ENCODE peak calls at places on chromosomes 11 and 22, in ten cellular contexts. D, O, H, X, N, R, A, P, B and M are unnamed samples.
A peak's percentile ranks its signal among the peaks of the same experiment; 100 is the strongest.

GRCh38 chr11:134901536-134901935 is 489.5 kb upstream of the B3GAT1 start:
- DNase-seq in D (no peak), R (no peak), X (no peak), N (no peak), A (no peak), O (no peak), B (no peak), P (no peak), H (no peak), M (no peak)

GRCh38 chr11:15967166-15967565 is 389.2 kb downstream of the SOX6 start:
- DNase-seq in B (no peak), H (peak; percentile 29), P (no peak), A (no peak), N (no peak), D (no peak), O (no peak), X (no peak), R (no peak), M (no peak)

GRCh38 chr11:44033856-44034255 is 13.9 kb upstream of the ACCSL start:
- DNase-seq in O (no peak), A (no peak), B (no peak), R (no peak), H (no peak), P (no peak), X (no peak), N (no peak), D (no peak), M (no peak)

GRCh38 chr11:122984186-122985011 is 2.8 kb upstream of the BSX start:
- DNase-seq in H (no peak), B (no peak), D (peak; percentile 49), X (peak; percentile 39), A (no peak), R (no peak), O (peak; percentile 26), P (peak; percentile 35), N (no peak), M (no peak)

GRCh38 chr11:120096326-120096725 is 41.6 kb downstream of the TRIM29 start:
- DNase-seq in A (no peak), X (no peak), O (no peak), R (no peak), N (no peak), H (no peak), P (no peak), B (no peak), D (no peak), M (no peak)

GRCh38 chr11:58318532-58318931 is 40.3 kb downstream of the OR5B17 start:
- DNase-seq in H (no peak), P (no peak), N (no peak), O (peak; percentile 80), D (no peak), X (no peak), R (no peak), B (no peak), A (no peak), M (no peak)

GRCh38 chr11:130369713-130370112 is 55.0 kb upstream of the ZBTB44 start:
- DNase-seq in O (no peak), D (no peak), H (no peak), A (no peak), R (no peak), N (no peak), B (no peak), X (no peak), P (no peak), M (no peak)

GRCh38 chr22:19943665-19944026 is 2.0 kb upstream of the TXNRD2 start:
- DNase-seq in D (no peak), O (peak; percentile 84), X (no peak), A (no peak), P (no peak), B (no peak), H (peak; percentile 78), R (no peak), N (no peak), M (no peak)

GRCh38 chr11:65219930-65220213 is 38.1 kb downstream of the CAPN1 start:
- DNase-seq in N (no peak), R (no peak), O (peak; percentile 83), D (no peak), H (no peak), B (no peak), X (no peak), P (no peak), A (no peak), M (no peak)

GRCh38 chr22:38239101-38239761 is 33.6 kb downstream of the TMEM184B start:
- DNase-seq in R (no peak), A (no peak), P (no peak), D (no peak), N (no peak), O (peak; percentile 98), X (no peak), B (no peak), H (peak; percentile 83), M (no peak)

GRCh38 chr11:124917115-124917637 is 1.9 kb upstream of the HEPN1 start:
- DNase-seq in R (no peak), X (no peak), H (peak; percentile 54), O (peak; percentile 46), B (no peak), D (no peak), P (no peak), A (no peak), N (no peak), M (no peak)

GRCh38 chr11:119205080-119205479 is 1.1 kb upstream of the CBL start:
- DNase-seq in X (peak; percentile 30), D (no peak), O (no peak), P (no peak), B (peak; percentile 32), N (no peak), A (no peak), R (no peak), H (no peak), M (no peak)

GRCh38 chr22:44520695-44521094 is 22.7 kb upstream of the RTL6 start:
- DNase-seq in N (no peak), A (no peak), D (no peak), P (no peak), X (no peak), O (peak; percentile 33), R (no peak), B (no peak), H (no peak), M (no peak)

GRCh38 chr22:44710474-44711235 is 8.7 kb downstream of the PRR5 start:
- DNase-seq in D (no peak), X (peak; percentile 60), A (no peak), O (no peak), B (no peak), H (no peak), R (no peak), N (no peak), P (no peak), M (no peak)

GRCh38 chr11:12278766-12279671 is 98.4 kb upstream of the PARVA start:
- DNase-seq in H (no peak), X (no peak), A (no peak), O (no peak), N (no peak), P (no peak), R (no peak), B (no peak), D (no peak), M (no peak)

DNA sequence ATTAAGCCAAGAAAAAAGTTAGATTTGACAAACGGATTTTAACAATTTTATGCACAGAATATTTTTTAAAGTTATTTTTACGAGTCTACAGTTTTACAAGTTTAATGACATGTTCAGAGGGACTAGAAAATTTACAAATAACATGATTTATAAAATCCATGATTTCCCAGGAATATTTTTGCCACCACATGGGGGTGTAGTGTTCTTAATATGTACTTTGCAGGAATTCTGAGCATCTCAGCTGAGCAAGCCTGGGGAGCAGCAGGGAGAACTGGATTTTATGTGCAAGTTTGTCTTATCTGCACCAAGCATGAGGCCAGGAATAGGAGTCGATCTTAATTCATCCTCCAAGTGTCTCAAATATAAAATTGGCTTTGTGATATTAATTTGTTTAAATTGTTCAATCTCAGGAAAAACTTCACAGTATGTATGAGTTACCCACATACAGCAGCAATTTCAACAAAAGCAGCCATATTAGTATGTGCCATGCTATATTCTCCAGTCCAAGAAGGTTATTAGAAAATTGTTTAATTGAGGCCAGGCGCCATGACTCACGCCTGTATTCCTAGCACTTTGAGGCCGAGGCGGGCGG is 826.3 kb downstream of the DLG2 start:
- DNase-seq in N (no peak), P (peak; percentile 22), A (no peak), B (no peak), H (peak; percentile 51), O (peak; percentile 66), D (no peak), X (no peak), R (no peak), M (no peak)
- TF ChIP-seq CTCF in N (no peak), P (peak; percentile 48), A (no peak), B (no peak), H (peak; percentile 28), O (peak; percentile 75), D (peak; percentile 38), X (no peak), R (no peak), M (peak; percentile 63)

GRCh38 chr11:95487391-95487790 is 256.4 kb upstream of the SESN3 start:
- DNase-seq in O (peak; percentile 32), R (no peak), D (no peak), N (no peak), H (no peak), A (no peak), P (no peak), B (no peak), X (peak; percentile 88), M (no peak)
- TF ChIP-seq CTCF in O (no peak), R (no peak), D (no peak), N (no peak), H (no peak), A (no peak), P (no peak), B (no peak), X (no peak), M (no peak)

DNA sequence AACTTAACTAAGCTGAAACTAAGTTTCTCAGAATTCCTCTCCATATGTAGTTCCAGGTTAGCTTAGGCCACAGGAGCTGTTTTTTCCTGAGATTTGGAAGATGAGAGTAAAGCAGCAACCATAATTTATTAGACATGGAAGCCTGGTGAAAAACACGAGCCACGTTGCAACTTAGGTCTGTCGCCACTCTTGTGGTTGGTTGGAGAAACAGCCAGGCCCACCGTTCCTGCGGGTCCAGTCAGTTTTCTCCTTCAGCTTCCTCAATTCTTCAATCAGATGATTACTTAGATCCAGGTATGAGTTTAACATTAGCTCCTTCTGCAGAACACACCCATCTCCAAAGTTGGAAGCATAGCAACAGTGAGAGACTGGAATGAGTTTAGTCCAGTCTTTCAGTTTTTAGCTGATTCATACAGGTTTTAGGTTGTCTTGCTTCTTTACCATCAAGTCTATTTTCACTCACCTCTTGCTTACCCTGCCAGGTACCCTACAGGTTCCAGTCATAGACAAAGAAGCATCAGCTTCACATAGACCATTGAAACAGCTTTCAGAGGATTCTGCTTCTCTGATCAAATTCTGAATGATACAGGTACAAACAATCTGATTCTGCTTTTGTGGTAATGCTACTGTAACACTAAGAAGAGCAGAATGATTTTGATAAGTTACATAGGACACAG is 18.6 kb downstream of the CASP12 start:
- DNase-seq in H (no peak), B (no peak), A (no peak), P (no peak), N (no peak), O (no peak), R (no peak), X (no peak), D (no peak), M (no peak)
- TF ChIP-seq CTCF in H (no peak), B (no peak), A (no peak), P (no peak), N (no peak), O (no peak), R (no peak), X (no peak), D (no peak), M (peak; percentile 20)

DNA sequence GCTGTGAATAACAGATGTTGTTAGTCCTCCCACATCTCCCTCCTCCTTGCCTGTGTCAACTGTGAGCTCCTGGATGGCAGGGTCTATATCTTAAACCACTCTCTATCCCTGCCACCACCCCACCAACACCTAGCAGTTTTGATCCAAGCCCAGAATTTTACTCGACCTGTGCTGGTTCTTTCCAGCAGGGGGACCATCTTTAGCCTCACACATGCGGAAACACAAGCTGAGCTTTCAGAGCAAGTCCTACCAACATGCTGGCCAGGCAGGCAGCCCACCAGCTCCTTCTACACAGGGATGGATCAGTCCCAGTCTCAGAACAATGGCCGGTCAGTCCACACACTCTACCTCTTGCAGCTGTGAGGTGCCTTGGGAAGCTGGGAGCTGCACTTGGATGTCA is 231.5 kb downstream of the NXPE2 start:
- DNase-seq in A (no peak), N (no peak), X (no peak), P (peak; percentile 6), H (no peak), O (no peak), B (no peak), D (no peak), R (no peak), M (no peak)
- TF ChIP-seq CTCF in A (no peak), N (no peak), X (no peak), P (no peak), H (no peak), O (no peak), B (no peak), D (no peak), R (no peak), M (peak; percentile 22)